ENCODE peak calls at places on chromosomes 16 and 17, in four cellular contexts. One of them, this sample, is unnamed.

GRCh38 chr16:57371494-57372371 is 557 bp upstream of the CX3CL1 start:
- DNase-seq in T-helper 2 cell: no peak
- DNase-seq in NCI-H345: no peak
- DNase-seq in GM19239: no peak
- DNase-seq in this sample: no peak

GRCh38 chr17:9986754-9987382 is 81.8 kb upstream of the RCVRN start:
- DNase-seq in GM19239: no peak
- DNase-seq in NCI-H345: no peak
- DNase-seq in T-helper 2 cell: no peak
- DNase-seq in this sample: no peak

GRCh38 chr16:80029706-80030481 is 429.4 kb upstream of the MAF start:
- DNase-seq in GM19239: no peak
- DNase-seq in T-helper 2 cell: no peak
- DNase-seq in NCI-H345: no peak
- DNase-seq in this sample: no peak

GRCh38 chr17:18182190-18182977 is 1.2 kb upstream of the ALKBH5 start:
- DNase-seq in NCI-H345: no peak
- DNase-seq in GM19239: no peak
- DNase-seq in T-helper 2 cell: peak; percentile 35
- DNase-seq in this sample: no peak

GRCh38 chr16:46783800-46784199 is 35.7 kb upstream of the MYLK3 start:
- DNase-seq in NCI-H345: no peak
- DNase-seq in GM19239: no peak
- DNase-seq in T-helper 2 cell: peak; percentile 50
- DNase-seq in this sample: no peak

GRCh38 chr17:49567871-49568694 is 7.6 kb upstream of the NXPH3 start:
- DNase-seq in NCI-H345: peak; percentile 74
- DNase-seq in T-helper 2 cell: peak; percentile 68
- DNase-seq in GM19239: peak; percentile 65
- DNase-seq in this sample: no peak

GRCh38 chr17:19382581-19383444 is 4.2 kb downstream of the MFAP4 start:
- DNase-seq in T-helper 2 cell: no peak
- DNase-seq in NCI-H345: no peak
- DNase-seq in GM19239: no peak
- DNase-seq in this sample: no peak

GRCh38 chr17:18184143-18185007 is 747 bp downstream of the ALKBH5 start:
- DNase-seq in NCI-H345: no peak
- DNase-seq in GM19239: no peak
- DNase-seq in T-helper 2 cell: peak; percentile 78
- DNase-seq in this sample: no peak

GRCh38 chr17:4485676-4486646 is 12.7 kb upstream of the SPNS2 start:
- DNase-seq in GM19239: no peak
- DNase-seq in NCI-H345: no peak
- DNase-seq in T-helper 2 cell: peak; percentile 84
- DNase-seq in this sample: no peak

GRCh38 chr16:49876716-49877129 is 20.8 kb upstream of the ZNF423 start:
- DNase-seq in GM19239: peak; percentile 81
- DNase-seq in NCI-H345: no peak
- DNase-seq in T-helper 2 cell: peak; percentile 23
- DNase-seq in this sample: no peak

GRCh38 chr16:75305364-75306101 is 54.1 kb upstream of the BCAR1 start:
- DNase-seq in T-helper 2 cell: peak; percentile 34
- DNase-seq in GM19239: no peak
- DNase-seq in NCI-H345: peak; percentile 65
- DNase-seq in this sample: peak; percentile 71

GRCh38 chr16:89013692-89014455 is 36.9 kb upstream of the CBFA2T3 start:
- DNase-seq in GM19239: no peak
- DNase-seq in T-helper 2 cell: no peak
- DNase-seq in NCI-H345: no peak
- DNase-seq in this sample: no peak